ENCODE peak calls at places on chromosomes 2 and 18, in six cellular contexts. V is body of pancreas, K is ELR, U is left ventricle myocardium inferior, A is glomerular endothelial cell, B is NAMALWA. Q is an unnamed sample.

GRCh38 chr2:169690958-169691357 is 3.2 kb downstream of the CFAP210 start:
- DNase-seq in V (no peak), K (no peak), U (no peak), A (no peak), B (no peak), Q (no peak)

GRCh38 chr18:668263-668662 is 10.8 kb downstream of the TYMS start:
- DNase-seq in V (no peak), K (no peak), U (no peak), A (no peak), B (no peak), Q (no peak)

GRCh38 chr2:179454443-179455218 is 190.0 kb upstream of the SESTD1 start:
- DNase-seq in V (no peak), K (peak), U (no peak), A (peak), B (no peak), Q (no peak)

GRCh38 chr2:72135921-72136320 is 11.7 kb downstream of the CYP26B1 start:
- DNase-seq in V (no peak), K (no peak), U (peak), A (no peak), B (no peak), Q (no peak)

GRCh38 chr18:55236150-55236931 is 277.1 kb upstream of the CCDC68 start:
- DNase-seq in V (peak), K (no peak), U (peak), A (no peak), B (peak), Q (no peak)

GRCh38 chr2:171389325-171389724 is 44.5 kb downstream of the METTL8 start:
- DNase-seq in V (no peak), K (no peak), U (no peak), A (no peak), B (no peak), Q (no peak)

GRCh38 chr2:153287109-153287801 is 191.3 kb downstream of the RPRM start:
- DNase-seq in V (no peak), K (no peak), U (no peak), A (no peak), B (peak), Q (no peak)

GRCh38 chr2:189407161-189407943 is 33.9 kb upstream of the WDR75 start:
- DNase-seq in V (no peak), K (peak), U (no peak), A (no peak), B (no peak), Q (no peak)

GRCh38 chr2:75808793-75809535 is 98.2 kb upstream of the GCFC2 start:
- DNase-seq in V (no peak), K (no peak), U (no peak), A (no peak), B (no peak), Q (no peak)

GRCh38 chr2:85012431-85012830 is 41.5 kb downstream of the KCMF1 start:
- DNase-seq in V (no peak), K (no peak), U (no peak), A (no peak), B (no peak), Q (no peak)

GRCh38 chr2:105324732-105325131 is 4.8 kb downstream of the TGFBRAP1 start:
- DNase-seq in V (no peak), K (peak), U (no peak), A (no peak), B (no peak), Q (no peak)

GRCh38 chr18:31553800-31554199 is 37.9 kb upstream of the TTR start:
- DNase-seq in V (no peak), K (peak), U (no peak), A (no peak), B (peak), Q (no peak)

GRCh38 chr2:145203931-145204330 is 684.0 kb upstream of the ZEB2 start:
- DNase-seq in V (no peak), K (no peak), U (no peak), A (no peak), B (no peak), Q (no peak)

GRCh38 chr2:37648316-37649011 is 23.0 kb downstream of the CDC42EP3 start:
- DNase-seq in V (peak), K (peak), U (peak), A (no peak), B (no peak), Q (no peak)

GRCh38 chr2:121103969-121104368 is 181.0 kb downstream of the TFCP2L1 start:
- DNase-seq in V (no peak), K (no peak), U (no peak), A (no peak), B (no peak), Q (no peak)

GRCh38 chr18:67266591-67267237 is 249.8 kb downstream of the DSEL start:
- DNase-seq in V (no peak), K (peak), U (no peak), A (no peak), B (no peak), Q (no peak)

GRCh38 chr2:66872926-66873714 is 438.2 kb downstream of the MEIS1 start:
- DNase-seq in V (no peak), K (no peak), U (no peak), A (no peak), B (no peak), Q (no peak)

GRCh38 chr2:86747708-86748627 is 27.9 kb downstream of the RMND5A start:
- DNase-seq in V (peak), K (peak), U (no peak), A (peak), B (peak), Q (peak)

GRCh38 chr2:105328281-105329196 is 996 bp downstream of the TGFBRAP1 start:
- DNase-seq in V (peak), K (peak), U (no peak), A (no peak), B (peak), Q (peak)

GRCh38 chr2:96148410-96149217 is 3.4 kb upstream of the DUSP2 start:
- DNase-seq in V (peak), K (peak), U (peak), A (peak), B (peak), Q (peak)

GRCh38 chr2:218387369-218388194 is 5.5 kb downstream of the SLC11A1 start:
- DNase-seq in V (peak), K (peak), U (no peak), A (no peak), B (peak), Q (peak)

GRCh38 chr2:120509991-120510735 is 164.2 kb downstream of the INHBB start:
- DNase-seq in V (no peak), K (no peak), U (no peak), A (no peak), B (no peak), Q (no peak)

GRCh38 chr18:10405014-10405493 is 49.4 kb upstream of the APCDD1 start:
- DNase-seq in V (no peak), K (no peak), U (no peak), A (no peak), B (no peak), Q (no peak)

GRCh38 chr2:102367331-102367971 is 11.9 kb downstream of the IL18R1 start:
- DNase-seq in V (no peak), K (no peak), U (no peak), A (no peak), B (no peak), Q (no peak)

GRCh38 chr18:78794031-78794430 is 185.6 kb upstream of the SALL3 start:
- DNase-seq in V (no peak), K (no peak), U (no peak), A (no peak), B (no peak), Q (no peak)

GRCh38 chr2:100339823-100340222 is 17.5 kb upstream of the LONRF2 start:
- DNase-seq in V (no peak), K (no peak), U (no peak), A (no peak), B (no peak), Q (no peak)

GRCh38 chr2:174919886-174920595 is 85.1 kb downstream of the CHN1 start:
- DNase-seq in V (no peak), K (no peak), U (no peak), A (no peak), B (no peak), Q (no peak)

GRCh38 chr18:35710581-35710980 is 129.0 kb downstream of the GALNT1 start:
- DNase-seq in V (no peak), K (no peak), U (no peak), A (no peak), B (no peak), Q (no peak)

GRCh38 chr2:166167451-166167850 is 39.6 kb upstream of the SCN1A start:
- DNase-seq in V (no peak), K (no peak), U (no peak), A (no peak), B (no peak), Q (no peak)

GRCh38 chr18:29853126-29853525 is 1189.4 kb downstream of the DSC3 start:
- DNase-seq in V (no peak), K (peak), U (no peak), A (no peak), B (no peak), Q (no peak)

GRCh38 chr2:230441188-230441897 is 25.3 kb downstream of the SP100 start:
- DNase-seq in V (peak), K (no peak), U (no peak), A (no peak), B (no peak), Q (no peak)

GRCh38 chr18:48442761-48443160 is 33.6 kb upstream of the ZBTB7C start:
- DNase-seq in V (no peak), K (peak), U (no peak), A (no peak), B (no peak), Q (no peak)

GRCh38 chr2:15460112-15460620 is 101.0 kb downstream of the NBAS start:
- DNase-seq in V (no peak), K (no peak), U (no peak), A (no peak), B (no peak), Q (no peak)

GRCh38 chr2:128469875-128470274 is 151.2 kb upstream of the HS6ST1 start:
- DNase-seq in V (no peak), K (no peak), U (no peak), A (no peak), B (no peak), Q (peak)

GRCh38 chr2:226115102-226115831 is 684.4 kb downstream of the IRS1 start:
- DNase-seq in V (no peak), K (peak), U (no peak), A (no peak), B (no peak), Q (no peak)

GRCh38 chr18:21686282-21687105 is 18.1 kb downstream of the ABHD3 start:
- DNase-seq in V (no peak), K (no peak), U (no peak), A (no peak), B (peak), Q (peak)

GRCh38 chr2:8481463-8482009 is 200.3 kb upstream of the ID2 start:
- DNase-seq in V (no peak), K (no peak), U (no peak), A (no peak), B (peak), Q (no peak)

GRCh38 chr2:143525536-143525935 is 396.3 kb downstream of the ARHGAP15 start:
- DNase-seq in V (no peak), K (no peak), U (no peak), A (no peak), B (no peak), Q (no peak)

Q was measured in colonic mucosa.